ENCODE peak calls at places on chromosomes 12 and 14, in six cellular contexts. L, P, U, B, N and Z are unnamed samples.

GRCh38 chr12:3950714-3951320 is 77.6 kb upstream of the PARP11 start:
- DNase-seq in U (no peak), B (no peak), L (no peak), N (no peak), P (no peak), Z (no peak)

GRCh38 chr12:104687823-104688573 is 231.2 kb downstream of the CHST11 start:
- DNase-seq in P (no peak), U (no peak), B (no peak), L (no peak), N (no peak), Z (peak; percentile 44)

GRCh38 chr12:81626406-81626805 is 132.7 kb downstream of the PPFIA2 start:
- DNase-seq in N (no peak), L (no peak), B (no peak), P (no peak), U (no peak), Z (no peak)

GRCh38 chr14:75709207-75709812 is 48.3 kb downstream of the TTLL5 start:
- DNase-seq in P (peak; percentile 67), N (peak; percentile 92), B (peak; percentile 35), L (peak; percentile 52), U (peak; percentile 63), Z (peak; percentile 61)

GRCh38 chr12:6375269-6376078 is at the start of gene SCNN1A:
- DNase-seq in U (no peak), L (no peak), P (peak; percentile 81), N (no peak), B (no peak), Z (no peak)

GRCh38 chr12:74537126-74537706 is 419 bp upstream of the ATXN7L3B start:
- DNase-seq in B (no peak), L (peak; percentile 50), N (peak; percentile 77), U (peak; percentile 10), P (no peak), Z (no peak)

GRCh38 chr12:54046809-54047159 is 6.9 kb upstream of the HOXC4 start:
- DNase-seq in L (no peak), N (no peak), B (no peak), U (no peak), P (no peak), Z (no peak)

GRCh38 chr12:93302331-93303229 is 75.1 kb upstream of the NUDT4 start:
- DNase-seq in N (peak; percentile 81), P (no peak), B (no peak), U (peak; percentile 82), L (no peak), Z (no peak)

GRCh38 chr14:56487761-56488160 is 91.8 kb upstream of the TMEM260 start:
- DNase-seq in P (no peak), U (no peak), N (no peak), B (no peak), L (no peak), Z (no peak)

GRCh38 chr12:112980491-112981158 is 2.3 kb downstream of the OAS2 start:
- DNase-seq in L (no peak), U (no peak), N (no peak), B (no peak), P (no peak), Z (peak; percentile 54)

GRCh38 chr12:113908584-113909100 is 57.5 kb downstream of the RBM19 start:
- DNase-seq in B (no peak), L (no peak), N (no peak), P (no peak), U (no peak), Z (no peak)

GRCh38 chr14:74634481-74634880 is 22.4 kb upstream of the LTBP2 start:
- DNase-seq in L (no peak), U (no peak), P (no peak), B (no peak), N (no peak), Z (no peak)

GRCh38 chr12:52604859-52605258 is 3.6 kb upstream of the KRT72 start:
- DNase-seq in P (no peak), U (no peak), N (no peak), L (no peak), B (no peak), Z (no peak)

GRCh38 chr12:52372216-52373154 is 5.2 kb upstream of the KRT85 start:
- DNase-seq in B (no peak), U (peak; percentile 72), N (peak; percentile 91), P (peak; percentile 89), L (peak; percentile 87), Z (peak; percentile 60)

GRCh38 chr12:104702565-104703139 is 245.9 kb downstream of the CHST11 start:
- DNase-seq in N (no peak), U (no peak), B (no peak), L (no peak), P (peak; percentile 56), Z (no peak)

GRCh38 chr14:29370024-29370423 is 557.6 kb downstream of the PRKD1 start:
- DNase-seq in U (no peak), B (no peak), N (no peak), P (no peak), L (no peak), Z (no peak)

GRCh38 chr12:88634008-88634407 is 53.7 kb upstream of the KITLG start:
- DNase-seq in P (no peak), B (no peak), N (no peak), L (no peak), U (no peak), Z (no peak)

GRCh38 chr12:67764055-67764454 is 115.5 kb downstream of the DYRK2 start:
- DNase-seq in P (no peak), U (no peak), B (no peak), L (no peak), N (no peak), Z (no peak)

GRCh38 chr12:55877824-55878223 is 35.1 kb upstream of the MMP19 start:
- DNase-seq in N (no peak), L (no peak), P (no peak), U (no peak), B (no peak), Z (no peak)

GRCh38 chr12:30756074-30756473 is 1.3 kb upstream of the CAPRIN2 start:
- DNase-seq in U (no peak), L (no peak), N (no peak), B (no peak), P (no peak), Z (no peak)

GRCh38 chr12:78406776-78407335 is 457.7 kb upstream of the SYT1 start:
- DNase-seq in U (no peak), N (peak; percentile 44), L (no peak), P (no peak), B (peak; percentile 6), Z (no peak)

GRCh38 chr12:10189653-10190052 is 10.8 kb downstream of the TMEM52B start:
- DNase-seq in N (peak; percentile 47), B (no peak), P (no peak), U (no peak), L (no peak), Z (no peak)

GRCh38 chr14:69715725-69716482 is 51.0 kb upstream of the SRSF5 start:
- DNase-seq in B (no peak), L (peak; percentile 80), U (peak; percentile 63), N (peak; percentile 79), P (peak; percentile 69), Z (no peak)

GRCh38 chr12:64269161-64269560 is 47.1 kb upstream of the KICS2 start:
- DNase-seq in P (no peak), L (no peak), B (no peak), N (no peak), U (no peak), Z (no peak)

DNA sequence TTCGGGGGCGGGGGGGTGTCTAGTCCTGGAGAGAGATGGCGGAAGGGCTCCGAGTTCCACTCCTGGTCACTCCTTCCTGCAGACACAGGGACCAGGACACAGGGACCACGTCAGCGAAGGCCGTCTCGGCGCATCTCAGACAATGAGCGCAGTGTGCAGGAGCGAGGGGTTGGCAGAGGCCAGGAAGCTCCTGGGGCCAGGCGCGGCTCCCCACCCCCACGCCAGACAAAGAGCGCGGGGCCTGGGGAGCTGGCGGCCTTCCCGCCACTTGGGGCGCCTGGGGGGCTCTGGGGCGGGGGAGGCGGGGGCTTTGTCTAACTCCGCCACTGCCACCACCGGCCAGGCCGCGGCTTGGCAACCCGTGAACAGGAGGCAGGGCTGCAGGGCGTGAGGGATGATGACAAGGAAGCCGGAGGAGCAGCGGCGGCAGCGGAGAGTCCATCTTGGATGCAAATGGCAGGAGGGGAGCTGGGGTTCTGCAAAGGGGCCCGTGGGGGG is 2.2 kb downstream of the CDK2AP1 start:
- DNase-seq in N (peak; percentile 64), B (peak; percentile 65), L (peak; percentile 95), U (no peak), P (peak; percentile 71), Z (peak; percentile 40)
- H3K4me3 ChIP-seq in N (peak overlapping the region; percentile 92), B (peak overlapping the region; percentile 77), L (peak overlapping the region; percentile 83), U (peak overlapping the region; percentile 87), P (peak overlapping the region; percentile 82), Z (peak overlapping the region; percentile 59)

DNA sequence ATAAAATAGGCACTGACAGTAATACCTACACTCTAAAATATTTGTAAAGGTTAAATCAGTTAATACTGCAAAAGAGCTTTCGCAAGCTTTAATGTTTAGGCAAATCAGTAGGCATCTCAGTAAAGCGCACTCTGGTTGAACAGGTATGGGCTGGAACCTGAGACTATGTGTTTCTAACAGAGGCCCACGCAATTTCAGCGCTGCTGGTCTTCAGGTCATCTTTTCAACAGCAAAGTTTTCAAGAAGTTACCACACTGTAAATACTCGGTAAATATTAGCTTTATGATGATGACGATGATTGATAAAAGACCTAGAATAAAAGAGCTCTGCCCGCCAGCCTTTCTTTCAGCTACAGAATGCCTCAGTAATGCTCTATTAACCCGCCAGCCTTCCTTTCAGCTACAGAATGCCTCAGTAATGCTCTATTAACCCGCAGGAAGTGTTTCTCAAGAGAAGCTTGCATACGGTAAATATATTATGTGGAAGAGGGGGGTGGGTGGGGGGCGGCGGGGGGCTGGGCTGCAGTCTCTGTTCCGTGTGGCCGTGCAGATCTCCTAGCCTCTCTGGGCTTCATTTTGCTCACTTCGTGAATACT is 19.7 kb downstream of the LRTM2 start:
- DNase-seq in B (no peak), N (no peak), L (no peak), P (no peak), U (no peak), Z (no peak)
- H3K4me3 ChIP-seq in B (no peak overlapping the region), N (no peak overlapping the region), L (no peak overlapping the region), P (no peak overlapping the region), U (no peak overlapping the region), Z (no peak overlapping the region)

GRCh38 chr12:18658829-18659228 is 79.0 kb downstream of the PLCZ1 start:
- DNase-seq in B (no peak), N (no peak), U (no peak), L (no peak), P (no peak), Z (no peak)

GRCh38 chr12:18655351-18655750 is 82.5 kb downstream of the PLCZ1 start:
- DNase-seq in B (no peak), U (no peak), N (no peak), L (no peak), P (no peak), Z (no peak)

GRCh38 chr12:18653465-18653864 is 84.3 kb downstream of the PLCZ1 start:
- DNase-seq in L (no peak), N (no peak), P (no peak), B (no peak), U (no peak), Z (no peak)

DNA sequence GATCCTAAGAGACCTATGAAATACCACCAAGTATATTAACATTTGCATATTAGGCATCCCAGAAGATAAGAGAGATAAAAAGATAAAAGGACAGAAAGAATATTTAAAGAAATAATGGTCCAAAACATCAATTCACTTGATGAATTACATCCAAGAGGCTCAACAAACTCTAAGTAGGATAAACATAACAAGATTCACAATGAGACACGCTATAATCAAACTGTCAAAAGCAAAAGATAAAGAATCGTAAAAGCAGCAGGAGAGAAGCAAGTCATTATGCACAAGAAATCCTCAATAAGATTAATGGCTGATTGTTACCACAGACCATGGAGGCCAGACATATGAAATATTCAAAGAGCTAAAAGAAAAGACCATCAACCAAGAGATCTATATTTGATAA is 79.6 kb downstream of the PLCZ1 start:
- DNase-seq in U (no peak), L (no peak), B (no peak), N (no peak), P (no peak), Z (no peak)
- H3K4me3 ChIP-seq in U (no peak overlapping the region), L (no peak overlapping the region), B (no peak overlapping the region), N (no peak overlapping the region), P (no peak overlapping the region), Z (no peak overlapping the region)

GRCh38 chr14:104307246-104307626 is 168.8 kb downstream of the KIF26A start:
- DNase-seq in L (no peak), P (no peak), B (no peak), U (no peak), N (no peak), Z (no peak)
- H3K4me3 ChIP-seq in L (no peak overlapping the region), P (no peak overlapping the region), B (no peak overlapping the region), U (no peak overlapping the region), N (no peak overlapping the region), Z (no peak overlapping the region)